ENCODE peak calls at places on chromosomes 1 and 21, in four cellular contexts. W is H1, R is GM12878, E is K562. B is an unnamed sample.

GRCh38 chr1:54052470-54052933 is 502 bp downstream of the TMEM59 start:
- DNase-seq in W (no peak), R (no peak), E (peak), B (no peak)

GRCh38 chr1:41498391-41498790 is 13.9 kb upstream of the EDN2 start:
- DNase-seq in W (no peak), R (no peak), E (no peak), B (no peak)

GRCh38 chr1:15065736-15066135 is 87.8 kb upstream of the TMEM51 start:
- DNase-seq in W (no peak), R (no peak), E (no peak), B (no peak)

GRCh38 chr1:179976970-179977651 is 22.5 kb downstream of the CEP350 start:
- DNase-seq in W (no peak), R (no peak), E (no peak), B (no peak)

GRCh38 chr1:12528021-12528852 is 89.8 kb downstream of the DHRS3 start:
- DNase-seq in W (no peak), R (no peak), E (peak), B (no peak)

GRCh38 chr1:102181341-102181740 is 184.6 kb upstream of the OLFM3 start:
- DNase-seq in W (no peak), R (no peak), E (no peak), B (no peak)

GRCh38 chr1:41633764-41634163 is 149.3 kb upstream of the EDN2 start:
- DNase-seq in W (no peak), R (no peak), E (no peak), B (no peak)

GRCh38 chr1:156543066-156543465 is 29.3 kb downstream of the IQGAP3 start:
- DNase-seq in W (no peak), R (no peak), E (no peak), B (no peak)

GRCh38 chr21:21156919-21157318 is 158.7 kb downstream of the NCAM2 start:
- DNase-seq in W (no peak), R (no peak), E (no peak), B (no peak)

GRCh38 chr1:198934901-198935301 is 296.1 kb downstream of the PTPRC start:
- DNase-seq in W (no peak), R (peak), E (no peak), B (no peak)

GRCh38 chr21:46149205-46149901 is 6.0 kb downstream of the FTCD start:
- DNase-seq in W (no peak), R (no peak), E (no peak), B (no peak)

GRCh38 chr1:54973205-54973921 is 7.1 kb upstream of the TMEM61 start:
- DNase-seq in W (no peak), R (no peak), E (no peak), B (peak)

GRCh38 chr21:17391811-17392340 is 121.0 kb upstream of the CXADR start:
- DNase-seq in W (no peak), R (no peak), E (no peak), B (no peak)

GRCh38 chr1:6507037-6507428 is 15.6 kb upstream of the PLEKHG5 start:
- DNase-seq in W (no peak), R (no peak), E (no peak), B (no peak)

GRCh38 chr1:201396859-201397464 is 2.2 kb downstream of the LAD1 start:
- DNase-seq in W (no peak), R (no peak), E (no peak), B (peak)

GRCh38 chr1:101346419-101346818 is 109.6 kb downstream of the S1PR1 start:
- DNase-seq in W (no peak), R (no peak), E (no peak), B (no peak)

GRCh38 chr1:246978785-246979184 is 29.1 kb downstream of the ZNF695 start:
- DNase-seq in W (no peak), R (no peak), E (no peak), B (no peak)

GRCh38 chr1:179969962-179970361 is 15.4 kb downstream of the CEP350 start:
- DNase-seq in W (no peak), R (no peak), E (no peak), B (no peak)

GRCh38 chr21:35044128-35044527 is 5.0 kb downstream of the RUNX1 start:
- DNase-seq in W (no peak), R (no peak), E (no peak), B (no peak)

GRCh38 chr1:3073520-3074296 is 4.7 kb downstream of the PRDM16 start:
- DNase-seq in W (no peak), R (no peak), E (no peak), B (no peak)

GRCh38 chr1:109252167-109252892 is 3.0 kb downstream of the CELSR2 start:
- DNase-seq in W (no peak), R (no peak), E (no peak), B (no peak)

GRCh38 chr1:40067023-40067422 is 26.5 kb downstream of the CAP1 start:
- DNase-seq in W (no peak), R (no peak), E (no peak), B (no peak)

GRCh38 chr1:118143828-118144227 is 41.2 kb downstream of the SPAG17 start:
- DNase-seq in W (no peak), R (no peak), E (no peak), B (no peak)

GRCh38 chr1:154619181-154619948 is 11.4 kb upstream of the ADAR start:
- DNase-seq in W (no peak), R (no peak), E (no peak), B (no peak)

GRCh38 chr1:101323530-101323929 is 86.7 kb downstream of the S1PR1 start:
- DNase-seq in W (no peak), R (no peak), E (no peak), B (no peak)

GRCh38 chr1:43979528-43980254 is 681 bp downstream of the B4GALT2 start:
- DNase-seq in W (no peak), R (no peak), E (peak), B (no peak)

GRCh38 chr1:86388777-86389176 is 7.3 kb downstream of the ODF2L start:
- DNase-seq in W (no peak), R (no peak), E (no peak), B (no peak)

GRCh38 chr1:109398343-109399225 is 866 bp upstream of the SORT1 start:
- DNase-seq in W (no peak), R (no peak), E (no peak), B (no peak)

GRCh38 chr1:224669400-224669799 is 53.3 kb downstream of the CNIH3 start:
- DNase-seq in W (no peak), R (no peak), E (no peak), B (no peak)

GRCh38 chr1:84103197-84103992 is 40.7 kb upstream of the PRKACB start:
- DNase-seq in W (no peak), R (no peak), E (peak), B (peak)

GRCh38 chr1:36203027-36203553 is 21.2 kb upstream of the THRAP3 start:
- DNase-seq in W (no peak), R (no peak), E (no peak), B (no peak)

GRCh38 chr1:174068000-174068399 is 45.8 kb upstream of the RC3H1 start:
- DNase-seq in W (no peak), R (no peak), E (no peak), B (no peak)

GRCh38 chr1:166340709-166341108 is 173.9 kb upstream of the FAM78B start:
- DNase-seq in W (no peak), R (no peak), E (no peak), B (no peak)

DNA sequence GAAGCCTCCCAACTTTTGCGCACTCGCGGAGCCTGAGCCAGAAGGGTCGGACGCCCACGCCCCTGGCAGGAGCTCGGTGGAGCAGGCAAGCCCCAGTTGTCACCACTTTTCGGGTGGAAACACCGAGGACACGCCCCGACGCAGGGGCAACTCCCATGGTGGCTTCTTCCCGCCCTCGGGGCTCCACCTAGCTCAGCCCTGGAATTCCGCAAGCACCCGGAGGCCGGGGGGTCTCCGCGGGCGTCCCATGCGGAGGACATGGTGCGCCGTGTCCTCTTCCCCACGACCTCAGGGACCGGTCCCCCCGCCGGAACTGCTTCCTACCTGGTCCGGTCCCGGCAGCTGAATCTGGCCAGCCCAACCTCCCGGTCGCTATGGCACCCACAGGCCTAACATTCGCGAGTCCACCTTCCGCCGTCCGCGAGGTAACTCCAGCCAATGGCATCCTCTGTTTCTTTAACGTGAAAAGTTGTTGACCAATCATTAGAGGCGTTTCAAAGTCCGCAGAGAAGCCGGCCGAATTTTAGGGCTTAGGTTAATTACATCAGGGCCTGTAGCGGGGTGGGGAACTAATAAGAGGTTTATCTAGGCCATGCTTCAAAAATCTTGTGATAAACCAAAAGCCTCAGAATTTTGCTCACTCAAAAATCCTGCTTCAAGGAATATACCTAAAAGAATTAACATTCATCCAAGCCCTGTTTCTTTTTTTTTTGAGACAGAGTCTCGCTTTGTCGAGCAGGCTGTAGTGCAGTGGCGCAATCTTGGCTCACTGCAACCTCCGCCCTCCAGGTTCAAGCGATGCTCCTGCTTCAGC is at the start of gene STPG1:
- DNase-seq in W (peak), R (peak), E (peak), B (peak)
- TF ChIP-seq EGR1 in W (no peak), R (no peak), E (peak), B (peak)

GRCh38 chr1:104765115-104765514 is 1015.4 kb downstream of the AMY1C start:
- DNase-seq in W (no peak), R (peak), E (no peak), B (no peak)

DNA sequence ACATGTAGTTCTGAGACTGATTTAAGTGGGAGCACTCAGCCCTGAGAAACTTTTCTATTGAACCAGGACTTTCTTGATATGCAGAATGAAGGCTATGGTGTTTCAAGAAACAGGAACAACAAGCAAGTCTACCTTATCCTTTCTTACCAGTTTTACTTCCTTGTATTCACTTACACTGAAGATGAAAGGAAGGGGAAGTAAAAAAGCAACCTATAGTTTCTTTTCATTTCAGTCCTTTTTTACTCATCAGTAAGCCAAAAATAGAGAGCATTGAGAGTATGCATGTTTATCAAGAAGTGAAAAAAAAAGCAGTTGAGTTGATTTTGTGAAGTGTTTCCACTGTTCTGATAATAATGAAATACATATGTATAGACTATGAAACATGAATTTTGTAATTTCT is 1010.3 kb downstream of the AMY1C start:
- DNase-seq in W (no peak), R (peak), E (no peak), B (no peak)
- TF ChIP-seq SIN3A in W (no peak), R (no peak), E (no peak), B (no peak)

DNA sequence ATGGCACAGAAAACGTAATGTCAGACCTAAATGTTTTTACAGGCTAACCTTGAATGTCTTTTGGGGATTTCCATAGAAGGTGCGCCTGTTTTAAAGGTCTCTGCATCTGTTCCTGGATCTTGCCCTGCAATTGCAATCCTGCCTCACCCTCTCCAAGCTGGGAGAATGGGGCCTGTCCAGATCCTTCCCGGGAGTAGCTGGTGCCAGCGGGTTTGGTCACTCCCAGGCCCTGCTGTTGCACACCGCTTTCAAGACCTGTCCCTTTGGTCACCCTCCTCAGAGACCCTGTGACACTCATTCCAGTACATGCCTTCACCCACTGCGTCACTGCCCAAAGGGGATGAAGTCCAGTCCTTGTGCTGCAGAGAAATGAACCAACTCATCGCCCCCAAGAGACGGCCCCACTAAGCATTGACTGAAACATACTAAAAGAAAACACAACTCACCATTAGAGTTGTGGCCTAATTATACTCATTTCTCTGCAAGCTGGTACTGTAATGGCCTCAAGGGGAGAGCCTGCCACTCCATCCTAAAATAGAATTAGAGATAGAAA is 1.9 kb upstream of the IRF2BP2 start:
- DNase-seq in W (no peak), R (no peak), E (no peak), B (no peak)
- TF ChIP-seq RAD21 in W (no peak), R (no peak), E (no peak), B (no peak)

GRCh38 chr1:9400425-9401079 is 107.9 kb downstream of the SPSB1 start:
- DNase-seq in W (no peak), R (no peak), E (no peak), B (no peak)

GRCh38 chr1:9399510-9400424 is 107.1 kb downstream of the SPSB1 start:
- DNase-seq in W (no peak), R (no peak), E (no peak), B (no peak)

GRCh38 chr1:9402256-9402616 is 109.5 kb downstream of the SPSB1 start:
- DNase-seq in W (no peak), R (no peak), E (no peak), B (no peak)

GRCh38 chr1:9402717-9403116 is 110.0 kb downstream of the SPSB1 start:
- DNase-seq in W (no peak), R (no peak), E (no peak), B (no peak)

GRCh38 chr1:9401080-9401453 is 108.4 kb downstream of the SPSB1 start:
- DNase-seq in W (no peak), R (no peak), E (no peak), B (no peak)
- TF ChIP-seq EGR1 in W (no peak), R (no peak), E (no peak), B (no peak)

B was measured in HCT116.